ENCODE peak calls at places on chromosomes 4 and X, in six cellular contexts. G, W, K, V, H and Z are unnamed samples.

GRCh38 chrX:69133561-69134542 is 31.4 kb downstream of the PJA1 start:
- DNase-seq in G (no peak), W (no peak), K (no peak), V (no peak), H (peak), Z (no peak)

GRCh38 chrX:121902463-121902862 is 855.1 kb downstream of the GLUD2 start:
- DNase-seq in G (peak), W (no peak), K (no peak), V (no peak), H (no peak), Z (no peak)

GRCh38 chrX:79095441-79096338 is 48.8 kb upstream of the GPR174 start:
- DNase-seq in G (no peak), W (no peak), K (no peak), V (no peak), H (no peak), Z (no peak)

GRCh38 chr4:153916273-153916755 is 127.4 kb upstream of the SFRP2 start:
- DNase-seq in G (peak), W (no peak), K (peak), V (no peak), H (no peak), Z (no peak)

GRCh38 chrX:42615161-42615563 is 162.8 kb downstream of the PPP1R2C start:
- DNase-seq in G (no peak), W (no peak), K (no peak), V (no peak), H (peak), Z (no peak)

GRCh38 chr4:128288689-128289106 is 1.1 kb upstream of the PGRMC2 start:
- DNase-seq in G (peak), W (peak), K (peak), V (peak), H (peak), Z (no peak)

GRCh38 chr4:67581208-67581857 is 22.8 kb downstream of the STAP1 start:
- DNase-seq in G (peak), W (no peak), K (no peak), V (no peak), H (no peak), Z (no peak)

GRCh38 chrX:21986596-21986995 is 45.5 kb upstream of the PHEX start:
- DNase-seq in G (no peak), W (no peak), K (no peak), V (no peak), H (no peak), Z (no peak)